ENCODE peak calls at places on chromosomes 6 and 20, in five cellular contexts. One of them, this sample, is unnamed.

GRCh38 chr6:75205776-75206334 is at the start of gene COL12A1:
- DNase-seq in cardiac muscle cell: peak
- DNase-seq in PC-9: peak
- DNase-seq in colonic mucosa: peak
- DNase-seq in adrenal gland: peak
- DNase-seq in this sample: peak

GRCh38 chr20:23870461-23870860 is 9.1 kb downstream of the CST5 start:
- DNase-seq in colonic mucosa: no peak
- DNase-seq in adrenal gland: no peak
- DNase-seq in PC-9: no peak
- DNase-seq in cardiac muscle cell: no peak
- DNase-seq in this sample: no peak

GRCh38 chr6:3506751-3507388 is 50.0 kb upstream of the SLC22A23 start:
- DNase-seq in cardiac muscle cell: no peak
- DNase-seq in colonic mucosa: no peak
- DNase-seq in adrenal gland: no peak
- DNase-seq in PC-9: no peak
- DNase-seq in this sample: no peak

GRCh38 chr6:17431581-17431980 is 38.2 kb downstream of the CAP2 start:
- DNase-seq in adrenal gland: peak
- DNase-seq in PC-9: no peak
- DNase-seq in cardiac muscle cell: no peak
- DNase-seq in colonic mucosa: no peak
- DNase-seq in this sample: no peak

GRCh38 chr20:44863661-44864060 is 21.8 kb upstream of the YWHAB start:
- DNase-seq in cardiac muscle cell: peak
- DNase-seq in adrenal gland: no peak
- DNase-seq in colonic mucosa: no peak
- DNase-seq in PC-9: no peak
- DNase-seq in this sample: no peak

GRCh38 chr6:1896897-1897296 is 287.2 kb downstream of the FOXC1 start:
- DNase-seq in cardiac muscle cell: no peak
- DNase-seq in PC-9: no peak
- DNase-seq in colonic mucosa: no peak
- DNase-seq in adrenal gland: no peak
- DNase-seq in this sample: no peak

GRCh38 chr6:46876126-46876525 is 45.6 kb downstream of the ADGRF5 start:
- DNase-seq in PC-9: peak
- DNase-seq in colonic mucosa: peak
- DNase-seq in cardiac muscle cell: no peak
- DNase-seq in adrenal gland: peak
- DNase-seq in this sample: peak

GRCh38 chr6:154709621-154710020 is 23.6 kb upstream of the SCAF8 start:
- DNase-seq in colonic mucosa: no peak
- DNase-seq in PC-9: no peak
- DNase-seq in cardiac muscle cell: no peak
- DNase-seq in adrenal gland: no peak
- DNase-seq in this sample: no peak

GRCh38 chr6:45653117-45653883 is 275.6 kb upstream of the SUPT3H start:
- DNase-seq in colonic mucosa: no peak
- DNase-seq in adrenal gland: no peak
- DNase-seq in cardiac muscle cell: no peak
- DNase-seq in PC-9: no peak
- DNase-seq in this sample: no peak

GRCh38 chr6:112360498-112360897 is 13.4 kb downstream of the RFPL4B start:
- DNase-seq in adrenal gland: no peak
- DNase-seq in cardiac muscle cell: no peak
- DNase-seq in colonic mucosa: no peak
- DNase-seq in PC-9: no peak
- DNase-seq in this sample: no peak

GRCh38 chr6:10313799-10314162 is 101.1 kb downstream of the TFAP2A start:
- DNase-seq in adrenal gland: no peak
- DNase-seq in PC-9: no peak
- DNase-seq in colonic mucosa: no peak
- DNase-seq in cardiac muscle cell: no peak
- DNase-seq in this sample: no peak

GRCh38 chr20:61844621-61845020 is 221.1 kb downstream of the TAF4 start:
- DNase-seq in PC-9: no peak
- DNase-seq in cardiac muscle cell: no peak
- DNase-seq in colonic mucosa: no peak
- DNase-seq in adrenal gland: no peak
- DNase-seq in this sample: no peak

GRCh38 chr6:155040946-155041345 is 45.8 kb downstream of the TIAM2 start:
- DNase-seq in colonic mucosa: no peak
- DNase-seq in cardiac muscle cell: no peak
- DNase-seq in PC-9: no peak
- DNase-seq in adrenal gland: no peak
- DNase-seq in this sample: no peak

GRCh38 chr6:85355816-85356215 is 94.1 kb upstream of the NT5E start:
- DNase-seq in cardiac muscle cell: no peak
- DNase-seq in PC-9: no peak
- DNase-seq in colonic mucosa: no peak
- DNase-seq in adrenal gland: no peak
- DNase-seq in this sample: no peak

GRCh38 chr6:129312865-129313264 is 397.1 kb downstream of the ARHGAP18 start:
- DNase-seq in adrenal gland: no peak
- DNase-seq in PC-9: peak
- DNase-seq in cardiac muscle cell: no peak
- DNase-seq in colonic mucosa: no peak
- DNase-seq in this sample: peak

GRCh38 chr20:25042531-25043498 is 15.1 kb downstream of the ACSS1 start:
- DNase-seq in PC-9: peak
- DNase-seq in colonic mucosa: peak
- DNase-seq in cardiac muscle cell: no peak
- DNase-seq in adrenal gland: peak
- DNase-seq in this sample: no peak

GRCh38 chr20:13141541-13141940 is 79.5 kb upstream of the ISM1 start:
- DNase-seq in colonic mucosa: no peak
- DNase-seq in adrenal gland: no peak
- DNase-seq in PC-9: no peak
- DNase-seq in cardiac muscle cell: no peak
- DNase-seq in this sample: no peak

GRCh38 chr6:87702589-87702945 is 534 bp upstream of the AKIRIN2 start:
- DNase-seq in cardiac muscle cell: peak
- DNase-seq in PC-9: peak
- DNase-seq in adrenal gland: peak
- DNase-seq in colonic mucosa: no peak
- DNase-seq in this sample: no peak

GRCh38 chr6:36621371-36621855 is 27.3 kb downstream of the SRSF3 start:
- DNase-seq in PC-9: no peak
- DNase-seq in adrenal gland: peak
- DNase-seq in colonic mucosa: no peak
- DNase-seq in cardiac muscle cell: no peak
- DNase-seq in this sample: no peak

GRCh38 chr6:160368670-160369069 is 20.5 kb downstream of the SLC22A3 start:
- DNase-seq in colonic mucosa: no peak
- DNase-seq in adrenal gland: no peak
- DNase-seq in cardiac muscle cell: no peak
- DNase-seq in PC-9: no peak
- DNase-seq in this sample: no peak

GRCh38 chr20:17624551-17625245 is 54.8 kb downstream of the DSTN start:
- DNase-seq in adrenal gland: peak
- DNase-seq in PC-9: no peak
- DNase-seq in colonic mucosa: no peak
- DNase-seq in cardiac muscle cell: no peak
- DNase-seq in this sample: no peak

GRCh38 chr6:22003219-22003779 is 293.5 kb downstream of the PRL start:
- DNase-seq in cardiac muscle cell: no peak
- DNase-seq in colonic mucosa: no peak
- DNase-seq in PC-9: no peak
- DNase-seq in adrenal gland: no peak
- DNase-seq in this sample: no peak

GRCh38 chr6:12060780-12061619 is 48.9 kb downstream of the HIVEP1 start:
- DNase-seq in colonic mucosa: peak
- DNase-seq in adrenal gland: peak
- DNase-seq in PC-9: no peak
- DNase-seq in cardiac muscle cell: no peak
- DNase-seq in this sample: peak

GRCh38 chr6:51057296-51057695 is 238.6 kb downstream of the TFAP2B start:
- DNase-seq in PC-9: no peak
- DNase-seq in adrenal gland: no peak
- DNase-seq in cardiac muscle cell: no peak
- DNase-seq in colonic mucosa: no peak
- DNase-seq in this sample: no peak

DNA sequence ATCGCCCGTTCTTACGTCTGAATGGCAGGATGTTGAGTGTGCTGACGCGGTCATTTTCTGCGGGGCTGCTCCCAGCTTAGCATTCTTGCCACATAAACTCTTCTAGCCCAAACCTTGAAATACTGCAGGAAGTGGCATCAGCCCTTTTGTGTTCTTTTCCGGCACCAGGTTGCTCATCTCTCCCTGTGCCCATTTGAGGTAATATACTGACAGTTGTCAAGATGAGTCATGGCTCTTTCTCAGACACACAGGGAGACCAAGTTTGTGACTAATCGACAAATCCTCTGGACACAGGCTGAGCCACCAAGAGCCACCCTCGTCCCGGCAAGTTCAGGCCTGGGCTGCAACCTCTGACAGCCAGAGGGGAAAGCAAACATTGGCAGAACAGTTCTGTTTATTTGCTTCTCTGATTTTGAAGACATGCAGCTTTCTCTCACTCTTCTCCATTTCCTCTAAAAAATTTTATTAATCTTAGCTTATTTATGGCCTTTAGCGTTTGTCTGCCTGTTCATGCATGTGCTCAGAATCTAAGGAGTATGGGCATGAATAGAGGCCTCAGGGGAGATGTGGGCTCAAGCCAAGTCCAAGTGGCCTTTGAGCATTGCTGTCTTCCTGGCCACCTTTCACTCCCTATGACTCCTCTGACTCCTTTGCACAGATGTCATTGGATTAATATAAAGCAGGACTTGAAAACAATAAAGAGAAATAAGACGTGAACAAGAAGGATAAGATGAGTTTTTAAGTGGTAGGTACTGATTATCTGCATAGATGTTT is 328.2 kb upstream of the JAG1 start:
- DNase-seq in cardiac muscle cell: no peak
- DNase-seq in PC-9: peak
- DNase-seq in colonic mucosa: no peak
- DNase-seq in adrenal gland: peak
- DNase-seq in this sample: peak
- TF ChIP-seq CTCF in cardiac muscle cell: no peak
- TF ChIP-seq CTCF in PC-9: no peak
- TF ChIP-seq CTCF in colonic mucosa: no peak
- TF ChIP-seq CTCF in adrenal gland: no peak
- TF ChIP-seq CTCF in this sample: no peak

DNA sequence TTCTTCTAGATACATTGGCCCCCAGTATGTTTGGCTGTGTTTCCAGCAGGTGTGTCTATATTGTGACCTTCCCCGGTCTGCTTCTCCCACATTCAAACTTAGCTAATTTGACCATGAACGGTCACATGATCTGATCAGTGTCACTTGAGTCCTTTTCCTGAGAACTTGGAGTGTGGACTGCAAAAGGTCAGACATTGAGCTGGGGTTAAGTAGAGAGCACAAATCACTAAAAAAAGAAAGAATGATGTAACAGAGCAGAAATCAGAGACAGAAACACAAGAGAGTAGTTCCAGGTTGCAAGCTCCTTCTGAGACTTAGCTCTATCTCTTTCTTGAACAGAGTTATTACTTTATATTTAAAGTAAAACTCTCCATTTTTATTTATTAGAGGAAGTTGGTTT is 733.9 kb downstream of the CBLN4 start:
- DNase-seq in cardiac muscle cell: no peak
- DNase-seq in colonic mucosa: no peak
- DNase-seq in adrenal gland: no peak
- DNase-seq in PC-9: no peak
- DNase-seq in this sample: no peak
- TF ChIP-seq CTCF in cardiac muscle cell: no peak
- TF ChIP-seq CTCF in colonic mucosa: no peak
- TF ChIP-seq CTCF in adrenal gland: no peak
- TF ChIP-seq CTCF in PC-9: no peak
- TF ChIP-seq CTCF in this sample: no peak

GRCh38 chr20:58950603-58951002 is 30.5 kb upstream of the NELFCD start:
- DNase-seq in adrenal gland: no peak
- DNase-seq in colonic mucosa: no peak
- DNase-seq in cardiac muscle cell: no peak
- DNase-seq in PC-9: no peak
- DNase-seq in this sample: no peak
- TF ChIP-seq CTCF in adrenal gland: no peak
- TF ChIP-seq CTCF in colonic mucosa: no peak
- TF ChIP-seq CTCF in cardiac muscle cell: no peak
- TF ChIP-seq CTCF in PC-9: peak
- TF ChIP-seq CTCF in this sample: no peak

DNA sequence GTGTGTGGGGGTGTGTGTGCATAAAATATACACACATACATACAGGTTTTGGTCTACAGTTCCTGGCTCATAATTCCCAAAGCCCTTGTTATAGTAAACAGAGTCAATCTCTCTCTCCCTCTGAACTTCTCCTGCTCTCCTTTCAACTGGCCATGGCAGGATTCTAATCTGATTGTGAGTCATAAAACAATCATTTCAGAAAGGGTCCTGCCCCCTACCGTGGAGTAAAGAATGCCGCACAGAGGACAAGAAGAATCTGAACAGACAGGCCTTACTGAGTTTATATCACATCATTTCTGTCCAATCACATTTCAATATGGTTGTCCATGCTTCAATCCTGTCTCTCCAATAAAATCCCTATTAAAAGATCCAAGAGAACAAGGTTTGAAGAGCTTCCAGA is 416.9 kb downstream of the FRK start:
- DNase-seq in adrenal gland: peak
- DNase-seq in colonic mucosa: no peak
- DNase-seq in PC-9: peak
- DNase-seq in cardiac muscle cell: no peak
- DNase-seq in this sample: peak
- TF ChIP-seq CTCF in adrenal gland: no peak
- TF ChIP-seq CTCF in colonic mucosa: no peak
- TF ChIP-seq CTCF in PC-9: peak
- TF ChIP-seq CTCF in cardiac muscle cell: peak
- TF ChIP-seq CTCF in this sample: peak

This sample was measured in Calu3.